ENCODE peak calls at places on chromosomes 2 and 18, in four cellular contexts. G is H9, A is cardiac muscle cell, F is fibroblast of lung. W is an unnamed sample.
A peak's percentile ranks its signal among the peaks of the same experiment; 100 is the strongest.

GRCh38 chr2:146776589-146776988 is 1068.2 kb upstream of the ACVR2A start:
- DNase-seq in G (no peak), A (no peak), F (no peak), W (no peak)

GRCh38 chr2:53582556-53582955 is 185.0 kb upstream of the CHAC2 start:
- DNase-seq in G (no peak), A (peak; percentile 5), F (no peak), W (no peak)

GRCh38 chr2:2184549-2185249 is 146.4 kb downstream of the MYT1L start:
- DNase-seq in G (no peak), A (no peak), F (no peak), W (no peak)

GRCh38 chr18:34626404-34627137 is 83.5 kb upstream of the DTNA start:
- DNase-seq in G (no peak), A (no peak), F (peak; percentile 21), W (no peak)

GRCh38 chr2:238313289-238313990 is 6.9 kb upstream of the TRAF3IP1 start:
- DNase-seq in G (no peak), A (no peak), F (no peak), W (no peak)

GRCh38 chr2:51990684-51991083 is 958.8 kb upstream of the NRXN1 start:
- DNase-seq in G (no peak), A (peak; percentile 10), F (no peak), W (no peak)

GRCh38 chr2:112831380-112831930 is 5.1 kb downstream of the IL1B start:
- DNase-seq in G (no peak), A (no peak), F (no peak), W (no peak)

GRCh38 chr18:37299471-37300304 is 265.9 kb downstream of the CELF4 start:
- DNase-seq in G (no peak), A (peak; percentile 48), F (peak; percentile 97), W (peak; percentile 83)

GRCh38 chr2:202237787-202238233 is 587 bp downstream of the SUMO1 start:
- DNase-seq in G (peak; percentile 45), A (peak; percentile 62), F (peak; percentile 38), W (peak; percentile 33)

GRCh38 chr18:22363867-22364463 is 53.8 kb downstream of the CTAGE1 start:
- DNase-seq in G (no peak), A (no peak), F (peak; percentile 34), W (no peak)

GRCh38 chr2:74378007-74378406 is 2.1 kb downstream of the DCTN1 start:
- DNase-seq in G (no peak), A (no peak), F (no peak), W (no peak)

GRCh38 chr2:164109006-164109405 is 373.2 kb upstream of the FIGN start:
- DNase-seq in G (no peak), A (no peak), F (no peak), W (no peak)

GRCh38 chr2:216774620-216775019 is 79.3 kb upstream of the IGFBP5 start:
- DNase-seq in G (no peak), A (peak; percentile 59), F (peak; percentile 87), W (no peak)

GRCh38 chr2:219249203-219249980 is 3.7 kb upstream of the TUBA4B start:
- DNase-seq in G (no peak), A (no peak), F (peak; percentile 91), W (peak; percentile 95)

GRCh38 chr2:10579441-10580169 is 110.2 kb downstream of the NOL10 start:
- DNase-seq in G (no peak), A (no peak), F (no peak), W (peak; percentile 75)

GRCh38 chr2:232264081-232264480 is 114.5 kb upstream of the ALPP start:
- DNase-seq in G (no peak), A (no peak), F (no peak), W (no peak)

GRCh38 chr2:9821805-9822445 is 21.3 kb upstream of the TAF1B start:
- DNase-seq in G (no peak), A (no peak), F (no peak), W (no peak)

GRCh38 chr2:236536727-236537398 is 32.8 kb upstream of the ACKR3 start:
- DNase-seq in G (no peak), A (no peak), F (no peak), W (no peak)

GRCh38 chr2:189232759-189233406 is 53.3 kb upstream of the COL5A2 start:
- DNase-seq in G (no peak), A (no peak), F (no peak), W (no peak)

GRCh38 chr18:22753130-22753831 is 179.8 kb upstream of the RBBP8 start:
- DNase-seq in G (no peak), A (peak; percentile 74), F (no peak), W (no peak)

GRCh38 chr2:12678189-12678588 is 38.5 kb upstream of the TRIB2 start:
- DNase-seq in G (no peak), A (no peak), F (no peak), W (no peak)

GRCh38 chr2:148645925-148646559 is 1.5 kb downstream of the EPC2 start:
- DNase-seq in G (no peak), A (peak; percentile 60), F (peak; percentile 89), W (peak; percentile 86)

GRCh38 chr2:85840091-85840490 is 48.7 kb downstream of the ST3GAL5 start:
- DNase-seq in G (no peak), A (no peak), F (no peak), W (no peak)

GRCh38 chr18:62396381-62396780 is 71.3 kb downstream of the TNFRSF11A start:
- DNase-seq in G (no peak), A (no peak), F (no peak), W (peak; percentile 16)

GRCh38 chr2:53632714-53633113 is 134.9 kb upstream of the CHAC2 start:
- DNase-seq in G (no peak), A (no peak), F (peak; percentile 3), W (no peak)

GRCh38 chr2:239616729-239617128 is 215.9 kb upstream of the HDAC4 start:
- DNase-seq in G (no peak), A (no peak), F (no peak), W (no peak)

GRCh38 chr2:26325851-26326250 is 20.1 kb upstream of the SELENOI start:
- DNase-seq in G (no peak), A (no peak), F (peak; percentile 81), W (no peak)

GRCh38 chr2:235433860-235434259 is 60.0 kb upstream of the AGAP1 start:
- DNase-seq in G (no peak), A (no peak), F (peak; percentile 43), W (no peak)

GRCh38 chr2:102449370-102449974 is 23.6 kb upstream of the SLC9A4 start:
- DNase-seq in G (no peak), A (peak; percentile 51), F (peak; percentile 66), W (no peak)

DNA sequence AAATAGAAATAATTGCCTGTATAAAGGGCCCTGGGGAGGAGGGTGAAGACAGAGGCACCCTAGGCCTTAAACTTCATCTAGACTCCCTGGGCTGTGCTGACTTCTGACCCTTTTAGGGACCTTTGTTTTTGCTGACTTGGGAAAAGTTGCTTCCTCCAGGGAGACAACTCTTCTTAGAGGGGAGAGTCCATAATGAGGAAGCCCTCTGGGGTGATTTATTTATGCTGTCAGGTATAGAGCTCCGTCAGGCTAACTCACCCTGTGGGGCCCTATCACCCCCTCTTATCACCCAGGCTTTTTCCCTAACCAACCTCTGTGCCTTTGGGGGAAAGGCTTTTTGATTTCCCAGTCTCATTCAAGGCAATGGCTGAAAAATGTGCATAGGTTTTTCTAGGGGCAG is 8.1 kb downstream of the ONECUT2 start:
- DNase-seq in G (no peak), A (no peak), F (no peak), W (no peak)
- H3K27me3 ChIP-seq in G (peaks cover 61% of the 10 kb centered on the region), A (peaks cover 82% of the 10 kb centered on the region), F (peaks cover 40% of the 10 kb centered on the region), W (peaks cover 80% of the 10 kb centered on the region)

DNA sequence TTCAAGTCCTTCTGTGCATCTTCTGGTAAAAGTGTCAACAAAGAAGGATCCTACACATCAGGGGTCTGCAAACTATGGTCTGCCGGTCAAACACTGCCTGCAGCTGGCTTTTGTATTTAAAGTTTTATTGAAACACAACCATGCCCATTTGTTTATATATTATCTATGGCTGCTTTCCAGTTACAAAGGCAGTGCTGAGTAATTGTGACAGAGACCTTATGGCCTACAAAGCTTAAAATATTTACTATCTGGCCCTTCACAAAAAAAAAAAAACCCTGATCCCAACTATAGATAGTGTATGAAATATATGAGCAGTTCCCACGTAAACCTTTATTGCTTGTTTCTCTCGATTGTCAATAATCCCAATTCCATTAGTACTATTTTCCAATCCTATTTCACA is 101.4 kb downstream of the RBMS1 start:
- DNase-seq in G (no peak), A (no peak), F (peak; percentile 72), W (no peak)
- H3K4me1 ChIP-seq in G (peaks cover 4% of the 10 kb centered on the region), A (peaks cover 15% of the 10 kb centered on the region), F (peaks cover 44% of the 10 kb centered on the region), W (peaks cover 62% of the 10 kb centered on the region)

GRCh38 chr2:178219247-178219646 is 24.9 kb downstream of the OSBPL6 start:
- DNase-seq in G (peak; percentile 38), A (no peak), F (no peak), W (no peak)

GRCh38 chr2:178225011-178225817 is 30.9 kb downstream of the OSBPL6 start:
- DNase-seq in G (no peak), A (no peak), F (peak; percentile 23), W (no peak)

GRCh38 chr2:178220814-178221213 is 26.5 kb downstream of the OSBPL6 start:
- DNase-seq in G (no peak), A (no peak), F (no peak), W (no peak)

GRCh38 chr2:178223806-178224205 is 29.5 kb downstream of the OSBPL6 start:
- DNase-seq in G (no peak), A (no peak), F (no peak), W (no peak)

GRCh38 chr2:178221556-178221955 is 27.2 kb downstream of the OSBPL6 start:
- DNase-seq in G (no peak), A (no peak), F (no peak), W (no peak)
- H3K27me3 ChIP-seq in G (peaks cover 9% of the 10 kb centered on the region), A (no peaks in the 10 kb centered on the region), F (no peaks in the 10 kb centered on the region), W (no peaks in the 10 kb centered on the region)

GRCh38 chr18:28805491-28805890 is 628.6 kb upstream of the CDH2 start:
- DNase-seq in G (no peak), A (no peak), F (no peak), W (peak; percentile 53)

GRCh38 chr18:28804512-28805214 is 627.7 kb upstream of the CDH2 start:
- DNase-seq in G (no peak), A (peak; percentile 28), F (no peak), W (no peak)

GRCh38 chr18:28802546-28802945 is 625.6 kb upstream of the CDH2 start:
- DNase-seq in G (no peak), A (no peak), F (no peak), W (peak; percentile 32)

GRCh38 chr18:28814365-28814764 is 637.4 kb upstream of the CDH2 start:
- DNase-seq in G (no peak), A (no peak), F (no peak), W (no peak)

DNA sequence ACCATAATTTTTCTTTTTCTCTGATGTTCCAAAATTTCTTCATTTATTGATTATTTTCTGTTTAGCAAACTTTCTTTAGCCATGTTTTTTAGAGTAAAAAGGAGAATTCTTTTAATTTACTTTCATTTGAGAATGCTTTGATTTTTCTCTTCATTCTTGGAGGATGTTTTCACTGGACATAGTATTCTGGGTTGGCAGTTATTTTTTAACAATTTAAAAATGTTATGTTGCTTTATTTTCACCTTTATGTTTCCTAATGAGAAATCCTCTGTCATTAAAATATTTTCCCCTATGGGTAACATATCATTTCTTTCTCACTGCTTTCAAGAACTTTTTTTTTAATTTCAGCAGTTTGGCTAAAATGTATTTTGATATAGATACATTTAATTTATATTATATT is 631.4 kb upstream of the CDH2 start:
- DNase-seq in G (no peak), A (no peak), F (no peak), W (no peak)
- H3K4me1 ChIP-seq in G (no peaks in the 10 kb centered on the region), A (peaks cover 6% of the 10 kb centered on the region), F (no peaks in the 10 kb centered on the region), W (peaks cover 3% of the 10 kb centered on the region)